ENCODE peak calls at places on chromosomes 16 and 17, in six cellular contexts. One of them, this sample, is unnamed.

GRCh38 chr17:81558941-81559806 is 7.0 kb upstream of the FAAP100 start:
- DNase-seq in AG08396: no peak
- DNase-seq in left lobe of liver: no peak
- DNase-seq in glutamatergic neuron: peak
- DNase-seq in RWPE1: no peak
- DNase-seq in effector memory CD4-positive, alpha-beta T cell: no peak
- DNase-seq in this sample: no peak

GRCh38 chr17:31758646-31759045 is 100.4 kb downstream of the COPRS start:
- DNase-seq in glutamatergic neuron: no peak
- DNase-seq in AG08396: no peak
- DNase-seq in RWPE1: no peak
- DNase-seq in effector memory CD4-positive, alpha-beta T cell: no peak
- DNase-seq in left lobe of liver: no peak
- DNase-seq in this sample: no peak

GRCh38 chr16:67357561-67357960 is 30.9 kb downstream of the LRRC36 start:
- DNase-seq in left lobe of liver: no peak
- DNase-seq in effector memory CD4-positive, alpha-beta T cell: no peak
- DNase-seq in glutamatergic neuron: no peak
- DNase-seq in RWPE1: no peak
- DNase-seq in AG08396: no peak
- DNase-seq in this sample: no peak

GRCh38 chr16:75589301-75589700 is 23.1 kb downstream of the GABARAPL2 start:
- DNase-seq in effector memory CD4-positive, alpha-beta T cell: no peak
- DNase-seq in AG08396: no peak
- DNase-seq in RWPE1: no peak
- DNase-seq in left lobe of liver: no peak
- DNase-seq in glutamatergic neuron: no peak
- DNase-seq in this sample: no peak

GRCh38 chr17:54085934-54086333 is 263.2 kb downstream of the KIF2B start:
- DNase-seq in left lobe of liver: no peak
- DNase-seq in effector memory CD4-positive, alpha-beta T cell: no peak
- DNase-seq in glutamatergic neuron: no peak
- DNase-seq in AG08396: no peak
- DNase-seq in RWPE1: no peak
- DNase-seq in this sample: no peak

GRCh38 chr17:59372138-59372751 is 40.8 kb downstream of the YPEL2 start:
- DNase-seq in glutamatergic neuron: no peak
- DNase-seq in AG08396: peak
- DNase-seq in RWPE1: no peak
- DNase-seq in left lobe of liver: no peak
- DNase-seq in effector memory CD4-positive, alpha-beta T cell: no peak
- DNase-seq in this sample: no peak

GRCh38 chr16:90046971-90047713 is 27.9 kb upstream of the DBNDD1 start:
- DNase-seq in effector memory CD4-positive, alpha-beta T cell: no peak
- DNase-seq in left lobe of liver: peak
- DNase-seq in glutamatergic neuron: no peak
- DNase-seq in RWPE1: no peak
- DNase-seq in AG08396: peak
- DNase-seq in this sample: no peak

GRCh38 chr17:59684967-59685366 is 22.3 kb downstream of the PTRH2 start:
- DNase-seq in left lobe of liver: no peak
- DNase-seq in effector memory CD4-positive, alpha-beta T cell: no peak
- DNase-seq in RWPE1: no peak
- DNase-seq in glutamatergic neuron: no peak
- DNase-seq in AG08396: no peak
- DNase-seq in this sample: no peak

GRCh38 chr17:61981323-61981722 is 53.5 kb upstream of the INTS2 start:
- DNase-seq in left lobe of liver: no peak
- DNase-seq in effector memory CD4-positive, alpha-beta T cell: no peak
- DNase-seq in glutamatergic neuron: no peak
- DNase-seq in RWPE1: peak
- DNase-seq in AG08396: peak
- DNase-seq in this sample: no peak

GRCh38 chr16:86609115-86609514 is 30.8 kb downstream of the FOXL1 start:
- DNase-seq in RWPE1: no peak
- DNase-seq in AG08396: peak
- DNase-seq in glutamatergic neuron: no peak
- DNase-seq in effector memory CD4-positive, alpha-beta T cell: no peak
- DNase-seq in left lobe of liver: no peak
- DNase-seq in this sample: no peak

GRCh38 chr17:48561894-48562810 is 16.0 kb downstream of the HOXB4 start:
- DNase-seq in glutamatergic neuron: no peak
- DNase-seq in effector memory CD4-positive, alpha-beta T cell: no peak
- DNase-seq in RWPE1: no peak
- DNase-seq in AG08396: no peak
- DNase-seq in left lobe of liver: no peak
- DNase-seq in this sample: no peak

GRCh38 chr17:76481091-76481655 is 13.8 kb downstream of the AANAT start:
- DNase-seq in glutamatergic neuron: no peak
- DNase-seq in left lobe of liver: no peak
- DNase-seq in RWPE1: no peak
- DNase-seq in AG08396: no peak
- DNase-seq in effector memory CD4-positive, alpha-beta T cell: no peak
- DNase-seq in this sample: no peak

GRCh38 chr17:60082946-60083471 is 4.3 kb upstream of the HEATR6 start:
- DNase-seq in effector memory CD4-positive, alpha-beta T cell: no peak
- DNase-seq in AG08396: no peak
- DNase-seq in glutamatergic neuron: no peak
- DNase-seq in RWPE1: no peak
- DNase-seq in left lobe of liver: no peak
- DNase-seq in this sample: no peak

GRCh38 chr17:21213005-21213404 is 956 bp downstream of the TMEM11 start:
- DNase-seq in AG08396: no peak
- DNase-seq in glutamatergic neuron: no peak
- DNase-seq in effector memory CD4-positive, alpha-beta T cell: no peak
- DNase-seq in RWPE1: no peak
- DNase-seq in left lobe of liver: no peak
- DNase-seq in this sample: no peak

GRCh38 chr17:73371285-73371684 is 59.5 kb upstream of the CDC42EP4 start:
- DNase-seq in left lobe of liver: no peak
- DNase-seq in glutamatergic neuron: no peak
- DNase-seq in effector memory CD4-positive, alpha-beta T cell: no peak
- DNase-seq in RWPE1: peak
- DNase-seq in AG08396: peak
- DNase-seq in this sample: no peak

GRCh38 chr16:23754594-23755483 is at the start of gene CHP2:
- DNase-seq in AG08396: no peak
- DNase-seq in effector memory CD4-positive, alpha-beta T cell: no peak
- DNase-seq in RWPE1: peak
- DNase-seq in glutamatergic neuron: peak
- DNase-seq in left lobe of liver: no peak
- DNase-seq in this sample: no peak

GRCh38 chr16:59067207-59067606 is 333.1 kb upstream of the GOT2 start:
- DNase-seq in effector memory CD4-positive, alpha-beta T cell: no peak
- DNase-seq in glutamatergic neuron: no peak
- DNase-seq in left lobe of liver: no peak
- DNase-seq in RWPE1: no peak
- DNase-seq in AG08396: no peak
- DNase-seq in this sample: no peak

GRCh38 chr17:52357855-52358254 is 199.3 kb upstream of the CA10 start:
- DNase-seq in RWPE1: no peak
- DNase-seq in AG08396: no peak
- DNase-seq in glutamatergic neuron: no peak
- DNase-seq in left lobe of liver: no peak
- DNase-seq in effector memory CD4-positive, alpha-beta T cell: no peak
- DNase-seq in this sample: no peak

GRCh38 chr17:1590031-1590746 is 27.6 kb upstream of the PITPNA start:
- DNase-seq in glutamatergic neuron: no peak
- DNase-seq in effector memory CD4-positive, alpha-beta T cell: no peak
- DNase-seq in left lobe of liver: no peak
- DNase-seq in AG08396: peak
- DNase-seq in RWPE1: peak
- DNase-seq in this sample: no peak

GRCh38 chr16:2213817-2214720 is 571 bp downstream of the PGP start:
- DNase-seq in AG08396: no peak
- DNase-seq in RWPE1: no peak
- DNase-seq in left lobe of liver: no peak
- DNase-seq in effector memory CD4-positive, alpha-beta T cell: no peak
- DNase-seq in glutamatergic neuron: no peak
- DNase-seq in this sample: no peak

GRCh38 chr16:85577899-85578598 is 35.1 kb upstream of the GSE1 start:
- DNase-seq in RWPE1: no peak
- DNase-seq in left lobe of liver: no peak
- DNase-seq in effector memory CD4-positive, alpha-beta T cell: no peak
- DNase-seq in AG08396: no peak
- DNase-seq in glutamatergic neuron: no peak
- DNase-seq in this sample: no peak

GRCh38 chr17:77943971-77944370 is 14.5 kb upstream of the TNRC6C start:
- DNase-seq in glutamatergic neuron: no peak
- DNase-seq in left lobe of liver: no peak
- DNase-seq in effector memory CD4-positive, alpha-beta T cell: no peak
- DNase-seq in AG08396: no peak
- DNase-seq in RWPE1: no peak
- DNase-seq in this sample: no peak

GRCh38 chr17:74862108-74862901 is 2.6 kb upstream of the GRIN2C start:
- DNase-seq in effector memory CD4-positive, alpha-beta T cell: peak
- DNase-seq in RWPE1: no peak
- DNase-seq in glutamatergic neuron: peak
- DNase-seq in left lobe of liver: no peak
- DNase-seq in AG08396: peak
- DNase-seq in this sample: peak

GRCh38 chr16:48054881-48055601 is 100.8 kb downstream of the ABCC12 start:
- DNase-seq in left lobe of liver: peak
- DNase-seq in RWPE1: peak
- DNase-seq in AG08396: peak
- DNase-seq in glutamatergic neuron: peak
- DNase-seq in effector memory CD4-positive, alpha-beta T cell: no peak
- DNase-seq in this sample: no peak

GRCh38 chr17:8857919-8858318 is 9.6 kb downstream of the PIK3R6 start:
- DNase-seq in RWPE1: peak
- DNase-seq in left lobe of liver: no peak
- DNase-seq in glutamatergic neuron: no peak
- DNase-seq in AG08396: no peak
- DNase-seq in effector memory CD4-positive, alpha-beta T cell: no peak
- DNase-seq in this sample: no peak

GRCh38 chr16:85196976-85197375 is 84.7 kb upstream of the CIBAR2 start:
- DNase-seq in effector memory CD4-positive, alpha-beta T cell: no peak
- DNase-seq in AG08396: no peak
- DNase-seq in glutamatergic neuron: no peak
- DNase-seq in left lobe of liver: no peak
- DNase-seq in RWPE1: no peak
- DNase-seq in this sample: no peak

GRCh38 chr17:35312790-35313711 is 60.4 kb downstream of the SLFN11 start:
- DNase-seq in left lobe of liver: peak
- DNase-seq in AG08396: peak
- DNase-seq in effector memory CD4-positive, alpha-beta T cell: peak
- DNase-seq in glutamatergic neuron: peak
- DNase-seq in RWPE1: peak
- DNase-seq in this sample: peak

GRCh38 chr17:41527076-41528023 is 758 bp downstream of the KRT19 start:
- DNase-seq in AG08396: no peak
- DNase-seq in RWPE1: no peak
- DNase-seq in effector memory CD4-positive, alpha-beta T cell: no peak
- DNase-seq in glutamatergic neuron: no peak
- DNase-seq in left lobe of liver: no peak
- DNase-seq in this sample: no peak

GRCh38 chr17:76902476-76902875 is 34.3 kb downstream of the MGAT5B start:
- DNase-seq in AG08396: no peak
- DNase-seq in RWPE1: no peak
- DNase-seq in effector memory CD4-positive, alpha-beta T cell: no peak
- DNase-seq in left lobe of liver: no peak
- DNase-seq in glutamatergic neuron: no peak
- DNase-seq in this sample: no peak

GRCh38 chr17:47701603-47702002 is 7.6 kb downstream of the TBKBP1 start:
- DNase-seq in RWPE1: no peak
- DNase-seq in left lobe of liver: no peak
- DNase-seq in effector memory CD4-positive, alpha-beta T cell: no peak
- DNase-seq in glutamatergic neuron: no peak
- DNase-seq in AG08396: no peak
- DNase-seq in this sample: no peak

GRCh38 chr16:74760007-74760767 is 14.4 kb downstream of the FA2H start:
- DNase-seq in RWPE1: no peak
- DNase-seq in glutamatergic neuron: no peak
- DNase-seq in left lobe of liver: no peak
- DNase-seq in AG08396: peak
- DNase-seq in effector memory CD4-positive, alpha-beta T cell: no peak
- DNase-seq in this sample: no peak

GRCh38 chr17:41343031-41343430 is 7.6 kb downstream of the KRT33A start:
- DNase-seq in effector memory CD4-positive, alpha-beta T cell: no peak
- DNase-seq in RWPE1: no peak
- DNase-seq in AG08396: no peak
- DNase-seq in glutamatergic neuron: no peak
- DNase-seq in left lobe of liver: no peak
- DNase-seq in this sample: no peak

GRCh38 chr16:64096671-64097070 is 1025.2 kb downstream of the CDH11 start:
- DNase-seq in left lobe of liver: no peak
- DNase-seq in AG08396: no peak
- DNase-seq in glutamatergic neuron: no peak
- DNase-seq in effector memory CD4-positive, alpha-beta T cell: no peak
- DNase-seq in RWPE1: no peak
- DNase-seq in this sample: no peak

GRCh38 chr17:7263071-7263800 is 958 bp upstream of the CLDN7 start:
- DNase-seq in AG08396: peak
- DNase-seq in glutamatergic neuron: no peak
- DNase-seq in RWPE1: peak
- DNase-seq in effector memory CD4-positive, alpha-beta T cell: no peak
- DNase-seq in left lobe of liver: no peak
- DNase-seq in this sample: no peak

This sample was measured in activated T-helper 9 cell treated with anti-CD3 and anti-CD28 coated beads, Interleukin-2, amount 50 U/mL, for 16 hours.